ENCODE peak calls at places on chromosomes 4 and X, in six cellular contexts. U is right cardiac atrium; K is esophagus muscularis mucosa; J is CD8-positive, alpha-beta memory T cell; Z is lung; O is heart left ventricle. M is an unnamed sample. For H3K4me1, the result is how much of the 10 kb centered on the place peaks cover.

GRCh38 chrX:65407157-65407626 is 127.4 kb downstream of the LAS1L start:
- DNase-seq in U (peak), K (no peak), J (no peak), Z (no peak), O (no peak), M (no peak)

GRCh38 chrX:113973706-113974105 is 610.2 kb upstream of the HTR2C start:
- DNase-seq in U (no peak), K (no peak), J (no peak), Z (no peak), O (no peak), M (no peak)

GRCh38 chrX:10939384-10939783 is 171.7 kb upstream of the HCCS start:
- DNase-seq in U (no peak), K (no peak), J (no peak), Z (no peak), O (no peak), M (no peak)

GRCh38 chr4:136939781-136940180 is 592.5 kb downstream of the PCDH18 start:
- DNase-seq in U (no peak), K (no peak), J (no peak), Z (no peak), O (no peak), M (no peak)

GRCh38 chr4:164012396-164013027 is 518.0 kb downstream of the TMA16 start:
- DNase-seq in U (no peak), K (no peak), J (no peak), Z (no peak), O (no peak), M (no peak)

GRCh38 chr4:136558940-136559494 is 973.3 kb downstream of the PCDH18 start:
- DNase-seq in U (no peak), K (no peak), J (no peak), Z (no peak), O (no peak), M (no peak)

GRCh38 chr4:74975848-74976824 is 43.2 kb downstream of the PARM1 start:
- DNase-seq in U (peak), K (no peak), J (no peak), Z (no peak), O (peak), M (no peak)

GRCh38 chrX:149630681-149631292 is 805 bp downstream of the TMEM185A start:
- DNase-seq in U (peak), K (no peak), J (no peak), Z (no peak), O (no peak), M (no peak)

GRCh38 chr4:15659768-15660394 is 4.7 kb upstream of the FBXL5 start:
- DNase-seq in U (no peak), K (no peak), J (no peak), Z (peak), O (no peak), M (no peak)

GRCh38 chr4:136864580-136865185 is 667.6 kb downstream of the PCDH18 start:
- DNase-seq in U (peak), K (no peak), J (no peak), Z (no peak), O (no peak), M (no peak)

GRCh38 chr4:82429728-82430192 is 502 bp downstream of the HNRNPDL start:
- DNase-seq in U (no peak), K (no peak), J (peak), Z (no peak), O (no peak), M (no peak)

GRCh38 chrX:79080131-79080530 is 64.4 kb upstream of the GPR174 start:
- DNase-seq in U (no peak), K (no peak), J (no peak), Z (no peak), O (no peak), M (no peak)

GRCh38 chrX:47247206-47247998 is 14.6 kb downstream of the USP11 start:
- DNase-seq in U (no peak), K (no peak), J (no peak), Z (no peak), O (no peak), M (no peak)

GRCh38 chr4:66946761-66947160 is 598.5 kb downstream of the CENPC start:
- DNase-seq in U (no peak), K (no peak), J (no peak), Z (no peak), O (no peak), M (no peak)

GRCh38 chr4:94621491-94622080 is 136.2 kb upstream of the BMPR1B start:
- DNase-seq in U (no peak), K (no peak), J (no peak), Z (no peak), O (no peak), M (no peak)

GRCh38 chr4:152629908-152630307 is 49.9 kb downstream of the TMEM154 start:
- DNase-seq in U (no peak), K (peak), J (no peak), Z (no peak), O (no peak), M (no peak)

GRCh38 chr4:6468376-6468775 is 4.0 kb downstream of the PPP2R2C start:
- DNase-seq in U (no peak), K (no peak), J (no peak), Z (no peak), O (no peak), M (peak)

GRCh38 chr4:120718979-120719566 is 203.5 kb downstream of the PRDM5 start:
- DNase-seq in U (peak), K (no peak), J (no peak), Z (no peak), O (no peak), M (no peak)

GRCh38 chrX:24494544-24495113 is 29.5 kb downstream of the PDK3 start:
- DNase-seq in U (no peak), K (no peak), J (no peak), Z (no peak), O (no peak), M (no peak)

GRCh38 chr4:139386421-139386820 is 67.5 kb upstream of the RAB33B start:
- DNase-seq in U (no peak), K (no peak), J (no peak), Z (no peak), O (no peak), M (no peak)

GRCh38 chr4:156977435-156978160 is 6.0 kb upstream of the PDGFC start:
- DNase-seq in U (no peak), K (no peak), J (no peak), Z (no peak), O (no peak), M (no peak)

GRCh38 chr4:1611501-1611870 is 72.6 kb downstream of the FAM53A start:
- DNase-seq in U (peak), K (no peak), J (no peak), Z (no peak), O (peak), M (no peak)

GRCh38 chr4:1610791-1611500 is 73.2 kb downstream of the FAM53A start:
- DNase-seq in U (peak), K (no peak), J (no peak), Z (no peak), O (peak), M (no peak)

GRCh38 chr4:1608821-1609500 is 75.2 kb downstream of the FAM53A start:
- DNase-seq in U (peak), K (no peak), J (no peak), Z (no peak), O (peak), M (no peak)

GRCh38 chr4:1609901-1610790 is 74.0 kb downstream of the FAM53A start:
- DNase-seq in U (peak), K (no peak), J (no peak), Z (no peak), O (peak), M (no peak)

DNA sequence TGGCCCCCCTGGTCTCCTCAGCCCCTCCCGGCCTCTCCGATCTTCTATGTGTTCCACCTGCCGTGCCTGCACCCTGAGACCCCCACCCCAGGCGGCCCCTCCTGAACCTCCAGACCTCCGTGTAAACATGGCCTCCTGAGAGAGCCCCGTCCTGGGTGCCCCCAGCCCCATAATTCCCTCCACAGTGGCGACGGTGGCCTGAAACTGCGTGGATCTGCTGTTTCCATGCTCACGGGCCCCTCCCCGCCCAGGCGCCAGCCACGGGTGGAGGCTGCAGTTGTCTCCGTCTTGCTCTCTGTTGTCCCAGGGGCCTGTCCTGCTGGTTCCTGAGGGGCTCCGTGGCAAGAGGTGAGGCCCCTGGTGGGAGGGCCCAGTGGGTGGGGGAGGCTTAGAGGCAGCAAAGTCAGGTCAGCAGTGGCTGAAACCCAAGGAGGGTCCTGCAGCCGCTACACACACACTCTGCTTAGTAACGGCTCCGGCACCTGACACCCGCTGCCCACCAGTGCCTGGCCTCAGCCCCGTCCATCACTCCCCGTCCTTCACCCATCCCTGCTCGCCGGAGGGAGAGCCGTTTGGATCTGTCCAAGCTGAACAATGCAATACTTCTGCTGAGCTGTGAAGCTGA is 75.8 kb downstream of the FAM53A start:
- DNase-seq in U (peak), K (no peak), J (no peak), Z (no peak), O (peak), M (no peak)
- H3K27ac ChIP-seq in U (no peak), K (no peak), J (no peak), Z (no peak), O (no peak), M (no peak)

GRCh38 chr4:86940920-86941460 is 6.2 kb downstream of the AFF1 start:
- DNase-seq in U (no peak), K (no peak), J (no peak), Z (no peak), O (no peak), M (no peak)
- H3K4me1 ChIP-seq in U (under half), K (half or more), J (half or more), Z (under half), O (under half), M (half or more)

GRCh38 chr4:184824081-184824775 is 1.5 kb downstream of the ACSL1 start:
- DNase-seq in U (no peak), K (no peak), J (no peak), Z (no peak), O (no peak), M (no peak)

GRCh38 chr4:184824776-184825393 is 883 bp downstream of the ACSL1 start:
- DNase-seq in U (no peak), K (no peak), J (peak), Z (no peak), O (no peak), M (no peak)

GRCh38 chr4:184821242-184821641 is 4.5 kb downstream of the ACSL1 start:
- DNase-seq in U (no peak), K (no peak), J (no peak), Z (no peak), O (no peak), M (no peak)

GRCh38 chr4:184819786-184820185 is 6.0 kb downstream of the ACSL1 start:
- DNase-seq in U (no peak), K (no peak), J (no peak), Z (no peak), O (no peak), M (no peak)

DNA sequence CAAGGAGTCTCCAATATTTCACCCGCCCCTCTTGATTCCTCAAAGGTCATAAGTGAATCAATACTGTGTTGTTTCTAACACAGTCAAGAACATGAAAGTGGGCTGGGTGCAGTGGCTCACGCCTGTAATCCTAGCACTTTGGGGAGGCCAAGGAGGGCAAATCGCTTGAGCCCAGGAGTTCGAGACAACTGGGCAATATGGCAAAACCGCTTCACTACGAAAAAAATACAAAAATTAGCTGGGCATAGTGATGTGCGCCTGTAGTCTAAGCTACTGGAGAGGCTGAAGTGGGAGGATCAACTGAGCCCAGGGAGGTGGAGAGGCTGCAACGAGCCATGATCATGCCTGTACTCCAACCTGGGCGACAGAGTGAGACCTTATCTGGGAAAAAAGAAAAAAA is 3.4 kb downstream of the ACSL1 start:
- DNase-seq in U (no peak), K (no peak), J (no peak), Z (no peak), O (no peak), M (no peak)
- H3K4me3 ChIP-seq in U (no peak), K (no peak), J (no peak), Z (no peak), O (no peak), M (no peak)

DNA sequence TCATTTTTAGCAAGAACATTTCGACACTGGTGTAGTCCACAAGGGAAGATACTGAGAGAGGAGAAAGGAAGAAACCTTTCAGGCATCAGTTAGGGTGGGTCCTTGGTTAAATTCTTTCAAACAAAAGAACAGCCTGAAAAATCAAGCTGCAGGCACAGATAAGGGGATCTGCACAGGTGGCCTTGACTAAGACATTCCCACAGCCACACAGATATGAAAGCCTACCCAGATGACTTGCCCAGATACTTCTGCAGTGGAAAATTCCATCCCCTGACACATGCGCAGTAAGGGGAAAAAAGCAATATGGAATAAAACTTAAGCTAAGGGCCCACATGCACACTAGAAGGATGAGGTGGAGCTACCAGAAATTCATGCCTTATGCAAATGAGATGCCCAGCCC is 8.9 kb upstream of the TMEM165 start:
- DNase-seq in U (no peak), K (no peak), J (no peak), Z (no peak), O (no peak), M (no peak)
- H3K27ac ChIP-seq in U (no peak), K (no peak), J (no peak), Z (no peak), O (no peak), M (no peak)

GRCh38 chrX:130083107-130083490 is 27.2 kb downstream of the ELF4 start:
- DNase-seq in U (no peak), K (no peak), J (no peak), Z (no peak), O (no peak), M (no peak)
- H3K4me1 ChIP-seq in U (under half), K (under half), J (under half), Z (under half), O (under half), M (under half)

DNA sequence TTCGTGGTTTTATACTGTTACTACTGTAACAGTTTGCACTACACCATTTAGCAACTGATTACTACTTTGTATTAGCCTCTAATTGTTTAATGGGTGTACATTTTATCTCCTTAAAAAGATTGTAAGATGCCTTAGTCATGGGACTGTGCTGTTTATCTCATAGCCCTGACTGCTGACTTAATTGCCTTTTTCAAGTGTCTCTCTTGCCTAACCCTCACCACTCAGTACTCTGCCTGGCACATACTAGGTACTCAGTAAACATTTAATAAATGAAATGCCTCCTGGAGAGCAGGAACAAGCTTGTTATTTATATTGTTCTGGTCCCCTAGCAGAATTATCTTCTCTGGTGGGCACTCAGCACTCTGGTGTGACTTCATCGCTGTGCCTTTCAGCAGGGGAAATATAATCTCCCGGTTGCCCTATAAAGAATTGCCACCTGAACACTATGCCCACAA is 1.7 kb upstream of the STIM2 start:
- DNase-seq in U (no peak), K (no peak), J (no peak), Z (no peak), O (no peak), M (no peak)
- H3K4me3 ChIP-seq in U (no peak), K (no peak), J (no peak), Z (no peak), O (no peak), M (no peak)

GRCh38 chr4:71599588-71599987 is 184.3 kb downstream of the GC start:
- DNase-seq in U (no peak), K (no peak), J (no peak), Z (no peak), O (no peak), M (no peak)

GRCh38 chr4:71593306-71593705 is 190.6 kb downstream of the GC start:
- DNase-seq in U (no peak), K (no peak), J (no peak), Z (no peak), O (no peak), M (no peak)

GRCh38 chr4:71595576-71596108 is 188.2 kb downstream of the GC start:
- DNase-seq in U (no peak), K (no peak), J (no peak), Z (no peak), O (no peak), M (no peak)
- H3K27ac ChIP-seq in U (no peak), K (no peak), J (no peak), Z (no peak), O (no peak), M (no peak)

DNA sequence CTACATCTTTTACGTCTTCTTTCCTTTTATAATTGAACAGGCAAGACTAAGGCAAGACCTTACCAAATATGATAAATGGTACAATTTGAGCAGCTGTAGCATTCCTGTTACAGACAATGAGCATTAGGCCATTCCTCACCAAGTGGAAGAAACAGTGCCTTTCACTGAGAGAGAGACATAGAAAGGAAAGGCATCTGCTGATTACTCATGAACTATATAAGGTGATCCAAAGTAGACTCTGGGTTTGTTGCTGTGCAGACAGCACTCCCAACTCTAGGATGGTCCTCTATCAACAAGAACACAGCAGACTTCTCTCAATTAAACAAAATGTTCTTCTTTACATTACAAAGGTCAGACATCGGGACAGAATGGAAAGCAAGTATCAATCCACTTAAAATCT is 91.9 kb downstream of the FAM13A start:
- DNase-seq in U (no peak), K (no peak), J (no peak), Z (no peak), O (no peak), M (no peak)
- H3K4me1 ChIP-seq in U (under half), K (under half), J (under half), Z (under half), O (under half), M (under half)

GRCh38 chrX:15204130-15204751 is 65.6 kb downstream of the ASB9 start:
- DNase-seq in U (no peak), K (no peak), J (no peak), Z (no peak), O (no peak), M (no peak)
- H3K4me3 ChIP-seq in U (no peak), K (no peak), J (no peak), Z (no peak), O (no peak), M (no peak)

DNA sequence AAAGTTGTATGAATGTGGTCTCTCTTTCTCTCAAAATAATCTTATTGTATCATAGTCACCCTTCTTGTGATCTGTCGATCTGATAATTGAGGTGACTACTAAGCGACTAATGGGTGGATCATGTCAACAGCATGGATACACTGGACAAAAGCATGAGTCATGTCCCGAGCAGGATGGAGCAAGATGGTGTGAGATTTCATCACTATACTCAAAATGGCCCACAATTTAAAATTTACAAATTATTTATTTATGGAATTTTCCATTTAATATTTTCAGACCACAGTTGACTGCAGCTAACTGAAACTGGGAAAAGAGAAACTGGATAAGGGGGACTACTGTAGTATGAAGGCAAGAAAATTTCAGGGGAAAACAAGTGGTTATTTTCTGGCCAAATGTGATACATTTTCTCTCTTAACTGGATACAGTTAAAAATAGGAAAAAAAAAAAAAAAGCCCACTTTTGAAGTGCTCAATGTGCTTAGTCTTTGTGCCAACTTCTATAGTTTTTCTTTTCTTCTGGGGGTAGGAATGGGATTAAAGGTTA is 25.3 kb downstream of the FAM241A start:
- DNase-seq in U (no peak), K (no peak), J (no peak), Z (no peak), O (no peak), M (no peak)
- H3K27ac ChIP-seq in U (no peak), K (no peak), J (no peak), Z (no peak), O (no peak), M (no peak)

M was measured in vagina.